ENCODE peak calls at places on chromosomes 13 and 19, in eight cellular contexts. S, P, C, D, N, L, J and O are unnamed samples.

GRCh38 chr13:113762075-113762474 is 3.0 kb downstream of the TMEM255B start:
- DNase-seq in J (no peak), P (no peak), S (no peak), D (no peak), L (no peak), C (no peak), N (no peak), O (no peak)

GRCh38 chr19:31518626-31519025 is 169.4 kb upstream of the TSHZ3 start:
- DNase-seq in J (no peak), C (no peak), P (no peak), S (no peak), L (no peak), D (no peak), N (no peak), O (peak; percentile 55)

GRCh38 chr19:815079-815774 is 6.5 kb downstream of the PLPPR3 start:
- DNase-seq in J (no peak), P (no peak), S (no peak), L (no peak), N (no peak), C (no peak), D (no peak), O (no peak)

GRCh38 chr19:4354897-4355296 is 11.5 kb downstream of the MPND start:
- DNase-seq in S (no peak), N (no peak), J (no peak), P (no peak), C (no peak), D (no peak), L (no peak), O (no peak)

GRCh38 chr19:9061879-9062278 is 25.0 kb upstream of the OR1M1 start:
- DNase-seq in D (no peak), L (no peak), C (no peak), J (no peak), S (no peak), P (no peak), N (no peak), O (no peak)

GRCh38 chr13:68727165-68727564 is 1380.5 kb upstream of the ATXN8OS start:
- DNase-seq in C (peak; percentile 0), S (no peak), N (peak; percentile 21), J (no peak), L (no peak), D (no peak), P (no peak), O (no peak)

GRCh38 chr19:3098515-3099346 is 4.6 kb downstream of the GNA11 start:
- DNase-seq in D (no peak), J (no peak), C (peak; percentile 23), L (peak; percentile 67), S (no peak), P (no peak), N (peak; percentile 31), O (peak; percentile 89)

GRCh38 chr19:36079389-36079788 is 24.7 kb downstream of the WDR62 start:
- DNase-seq in C (no peak), N (no peak), D (no peak), P (no peak), L (no peak), S (no peak), J (no peak), O (no peak)

GRCh38 chr19:1170938-1171754 is 2.9 kb downstream of the SBNO2 start:
- DNase-seq in C (no peak), J (no peak), S (no peak), N (no peak), P (peak; percentile 40), D (no peak), L (no peak), O (no peak)

GRCh38 chr13:27043013-27043412 is 128.6 kb downstream of the USP12 start:
- DNase-seq in D (peak; percentile 66), C (peak; percentile 98), N (peak; percentile 95), S (no peak), J (peak; percentile 87), P (peak; percentile 77), L (peak; percentile 39), O (no peak)

GRCh38 chr19:37845932-37846331 is 60.5 kb downstream of the WDR87 start:
- DNase-seq in N (peak; percentile 63), S (no peak), L (no peak), C (peak; percentile 24), J (no peak), P (no peak), D (no peak), O (no peak)

GRCh38 chr13:95035311-95036109 is 265.7 kb downstream of the ABCC4 start:
- DNase-seq in N (no peak), S (no peak), P (no peak), J (no peak), L (no peak), C (no peak), D (no peak), O (no peak)

GRCh38 chr19:49581007-49581508 is at the start of gene PRRG2:
- DNase-seq in J (no peak), C (no peak), P (no peak), S (no peak), D (no peak), L (no peak), N (no peak), O (no peak)

GRCh38 chr19:45177817-45178261 is at the start of gene TRAPPC6A:
- DNase-seq in D (peak; percentile 30), N (peak; percentile 82), P (no peak), S (no peak), L (no peak), J (peak; percentile 15), C (peak; percentile 70), O (no peak)

GRCh38 chr19:5406816-5407215 is 48.4 kb upstream of the ZNRF4 start:
- DNase-seq in J (no peak), L (no peak), D (no peak), S (no peak), C (no peak), P (no peak), N (no peak), O (no peak)

GRCh38 chr19:39160889-39161672 is 35.5 kb downstream of the PAK4 start:
- DNase-seq in J (no peak), C (peak; percentile 47), D (no peak), P (no peak), L (no peak), S (no peak), N (peak; percentile 49), O (no peak)

GRCh38 chr19:32219881-32220552 is 125.4 kb upstream of the ZNF507 start:
- DNase-seq in S (no peak), J (no peak), D (no peak), C (no peak), L (no peak), P (no peak), N (no peak), O (peak; percentile 63)

GRCh38 chr19:58218899-58219298 is 9.8 kb upstream of the ZNF544 start:
- DNase-seq in P (no peak), D (no peak), J (no peak), N (peak; percentile 19), S (no peak), L (no peak), C (no peak), O (no peak)

GRCh38 chr19:38389101-38389925 is 816 bp downstream of the SPRED3 start:
- DNase-seq in S (peak; percentile 15), N (peak; percentile 82), D (peak; percentile 76), L (no peak), J (peak; percentile 16), C (peak; percentile 82), P (peak; percentile 24), O (no peak)

GRCh38 chr19:709965-710714 is 1.4 kb downstream of the PALM start:
- DNase-seq in S (no peak), J (no peak), L (peak; percentile 48), N (no peak), C (no peak), D (no peak), P (peak; percentile 56), O (no peak)

GRCh38 chr19:6343462-6343861 is 10.1 kb upstream of the ACER1 start:
- DNase-seq in D (no peak), S (no peak), N (no peak), C (no peak), J (no peak), L (no peak), P (no peak), O (no peak)

GRCh38 chr13:74758188-74758587 is 624.0 kb upstream of the KLF12 start:
- DNase-seq in C (no peak), D (no peak), N (no peak), L (no peak), P (no peak), S (no peak), J (no peak), O (no peak)